ENCODE peak calls at places on chromosomes 7 and 10, in ten cellular contexts. D is T-helper 2 cell; E is iPS DF 19.7; Y is GM20000; U is M059J; A is fibroblast of the aortic adventitia; R is naive thymus-derived CD4-positive, alpha-beta T cell; K is AG09319; Z is AG09309; V is activated B cell treated with CpG ODN at 0.5 μM for 24 hours. C is an unnamed sample.

GRCh38 chr7:22387583-22387982 is 30.6 kb upstream of the RAPGEF5 start:
- DNase-seq in V (no peak), U (peak), E (no peak), A (peak), R (no peak), K (no peak), Z (peak), Y (no peak), D (no peak), C (peak)

GRCh38 chr10:13608246-13608853 is 21.6 kb downstream of the PRPF18 start:
- DNase-seq in R (no peak), D (no peak), U (no peak), A (no peak), K (no peak), V (no peak), Y (no peak), E (no peak), Z (no peak), C (no peak)

GRCh38 chr10:31769564-31769963 is 159.1 kb downstream of the ARHGAP12 start:
- DNase-seq in A (peak), Y (no peak), E (no peak), V (no peak), D (no peak), Z (no peak), R (no peak), U (peak), K (no peak), C (peak)

GRCh38 chr7:134067164-134067563 is 60.0 kb upstream of the LRGUK start:
- DNase-seq in D (no peak), U (no peak), A (no peak), V (no peak), Z (no peak), E (no peak), Y (no peak), K (no peak), R (no peak), C (no peak)

GRCh38 chr10:33901166-33901565 is 566.7 kb upstream of the NRP1 start:
- DNase-seq in E (no peak), Z (peak), A (peak), R (no peak), U (peak), V (no peak), Y (no peak), K (peak), D (no peak), C (no peak)

GRCh38 chr7:99090811-99091582 is 52.9 kb downstream of the SMURF1 start:
- DNase-seq in U (peak), Y (no peak), A (peak), V (no peak), Z (no peak), E (no peak), R (no peak), K (peak), D (no peak), C (no peak)

GRCh38 chr10:106424981-106425380 is 739.5 kb downstream of the SORCS1 start:
- DNase-seq in A (peak), Y (no peak), V (no peak), D (no peak), E (no peak), Z (no peak), K (no peak), R (no peak), U (no peak), C (peak)

GRCh38 chr10:111784936-111785465 is 398.6 kb downstream of the GPAM start:
- DNase-seq in Z (no peak), D (no peak), K (no peak), V (no peak), E (peak), A (no peak), U (no peak), R (no peak), Y (no peak), C (no peak)

GRCh38 chr10:127368101-127368500 is 171.7 kb upstream of the INSYN2A start:
- DNase-seq in K (no peak), U (no peak), E (no peak), A (no peak), V (no peak), Y (no peak), D (no peak), Z (no peak), R (no peak), C (no peak)

GRCh38 chr10:113566888-113567287 is 14.0 kb downstream of the HABP2 start:
- DNase-seq in U (no peak), Y (no peak), V (no peak), E (no peak), R (no peak), K (no peak), A (no peak), Z (no peak), D (no peak), C (no peak)

GRCh38 chr10:14586901-14587300 is 187.8 kb downstream of the FAM107B start:
- DNase-seq in K (no peak), Z (no peak), Y (no peak), U (no peak), V (no peak), E (no peak), R (peak), A (no peak), D (peak), C (no peak)